ENCODE peak calls at places on chromosomes 4 and X, in nine cellular contexts. Z is heart right ventricle; G is tibial nerve; C is neural progenitor cell; Q is PC-9; L is GM23338; W is cardiac muscle cell; H is CD8-positive, alpha-beta T cell; R is endodermal cell. N is an unnamed sample.

GRCh38 chr4:80611366-80611765 is 275.8 kb downstream of the CFAP299 start:
- DNase-seq in L (no peak), W (no peak), C (no peak), H (no peak), Q (no peak), G (no peak), Z (no peak), R (no peak), N (no peak)

GRCh38 chr4:164383187-164384181 is 370.4 kb upstream of the SMIM31 start:
- DNase-seq in L (peak; percentile 78), Q (peak; percentile 8), G (peak; percentile 21), W (peak; percentile 71), R (peak; percentile 86), Z (peak; percentile 9), C (peak; percentile 86), H (no peak), N (peak; percentile 15)

GRCh38 chrX:39508300-39508692 is 589.5 kb downstream of the BCOR start:
- DNase-seq in L (no peak), C (no peak), G (no peak), W (no peak), R (no peak), H (no peak), Z (no peak), Q (no peak), N (no peak)

GRCh38 chrX:129647588-129648410 is 7.0 kb downstream of the APLN start:
- DNase-seq in Z (no peak), C (no peak), W (no peak), R (no peak), G (no peak), L (no peak), Q (no peak), H (peak; percentile 29), N (no peak)

GRCh38 chr4:156992943-156993342 is 21.3 kb upstream of the PDGFC start:
- DNase-seq in L (no peak), R (no peak), Z (no peak), H (no peak), Q (no peak), G (no peak), W (no peak), C (no peak), N (no peak)

GRCh38 chr4:134952775-134953174 is 751.2 kb upstream of the PABPC4L start:
- DNase-seq in C (no peak), W (no peak), Z (no peak), L (no peak), Q (no peak), R (no peak), H (no peak), G (no peak), N (no peak)

GRCh38 chr4:189121336-189121735 is 819.3 kb upstream of the FRG1 start:
- DNase-seq in L (no peak), R (no peak), Q (no peak), W (no peak), C (no peak), Z (no peak), G (no peak), H (no peak), N (no peak)

GRCh38 chrX:140050906-140051305 is 85.6 kb upstream of the CXorf66 start:
- DNase-seq in Z (no peak), W (peak; percentile 7), R (no peak), C (no peak), H (no peak), Q (no peak), L (peak; percentile 30), G (no peak), N (no peak)

GRCh38 chrX:43717161-43717560 is 61.1 kb downstream of the MAOA start:
- DNase-seq in Q (no peak), W (no peak), L (no peak), G (no peak), R (no peak), H (no peak), Z (no peak), C (no peak), N (no peak)

GRCh38 chrX:43718546-43718945 is 62.4 kb downstream of the MAOA start:
- DNase-seq in H (no peak), Z (no peak), W (no peak), C (no peak), R (no peak), Q (no peak), L (no peak), G (no peak), N (no peak)

GRCh38 chrX:43716696-43717095 is 60.6 kb downstream of the MAOA start:
- DNase-seq in H (no peak), R (no peak), Z (no peak), Q (no peak), C (no peak), G (no peak), L (no peak), W (no peak), N (no peak)

GRCh38 chrX:43718081-43718480 is 62.0 kb downstream of the MAOA start:
- DNase-seq in L (no peak), R (no peak), Q (no peak), W (no peak), Z (no peak), C (no peak), H (no peak), G (no peak), N (no peak)

DNA sequence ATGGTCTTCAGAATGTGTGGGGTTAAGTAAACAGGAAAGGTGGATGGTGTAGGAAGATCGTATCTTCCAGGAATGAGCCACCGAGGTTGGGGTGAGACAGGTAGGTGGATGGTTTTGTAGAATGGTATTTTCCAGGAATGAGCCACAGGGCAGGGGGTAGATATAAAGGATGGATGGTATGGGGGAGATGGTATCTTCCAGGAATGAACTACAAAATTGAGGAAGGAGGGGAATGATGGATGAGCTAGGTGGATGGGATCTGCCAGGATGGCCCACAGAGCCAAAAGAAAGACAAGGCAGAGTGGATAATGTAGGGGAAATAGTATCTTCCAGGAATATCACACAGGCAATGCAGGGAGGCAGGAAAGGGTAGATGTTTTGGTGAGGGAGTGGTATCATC is 60.0 kb downstream of the MAOA start:
- DNase-seq in Q (no peak), G (no peak), H (no peak), L (no peak), W (no peak), Z (no peak), R (no peak), C (no peak), N (no peak)
- H3K27ac ChIP-seq in Q (no peak overlapping the region), G (no peak overlapping the region), H (no peak overlapping the region), L (no peak overlapping the region), W (no peak overlapping the region), Z (no peak overlapping the region), R (no peak overlapping the region), C (no peak overlapping the region), N (no peak overlapping the region)

DNA sequence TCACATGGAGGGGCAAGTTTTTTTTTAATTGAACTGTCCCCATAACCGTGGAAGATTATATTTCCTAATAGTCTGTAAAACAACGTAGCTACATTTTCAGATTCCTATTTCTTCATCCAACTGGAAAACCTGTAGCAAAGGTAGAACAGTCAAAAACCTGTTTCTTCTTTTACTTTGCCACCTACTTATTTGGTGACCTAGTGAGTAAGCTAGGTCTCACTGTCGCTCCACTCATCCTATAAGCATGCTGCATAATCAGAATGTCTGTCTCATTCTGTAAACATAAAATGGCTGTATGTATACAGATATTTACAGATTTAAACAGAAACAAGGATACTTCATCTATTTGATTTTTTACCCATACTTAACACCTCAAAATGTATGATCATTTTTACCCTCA is 20.4 kb downstream of the MAML3 start:
- DNase-seq in Z (no peak), C (no peak), G (no peak), Q (no peak), L (no peak), R (no peak), H (no peak), W (no peak), N (no peak)
- H3K4me1 ChIP-seq in Z (peaks cover 24% of the 10 kb centered on the region), C (peaks cover 7% of the 10 kb centered on the region), G (peaks cover 20% of the 10 kb centered on the region), Q (peaks cover 92% of the 10 kb centered on the region), L (peaks cover 37% of the 10 kb centered on the region), R (no peaks in the 10 kb centered on the region), H (no peaks in the 10 kb centered on the region), W (peaks cover 24% of the 10 kb centered on the region), N (peaks cover 26% of the 10 kb centered on the region)

DNA sequence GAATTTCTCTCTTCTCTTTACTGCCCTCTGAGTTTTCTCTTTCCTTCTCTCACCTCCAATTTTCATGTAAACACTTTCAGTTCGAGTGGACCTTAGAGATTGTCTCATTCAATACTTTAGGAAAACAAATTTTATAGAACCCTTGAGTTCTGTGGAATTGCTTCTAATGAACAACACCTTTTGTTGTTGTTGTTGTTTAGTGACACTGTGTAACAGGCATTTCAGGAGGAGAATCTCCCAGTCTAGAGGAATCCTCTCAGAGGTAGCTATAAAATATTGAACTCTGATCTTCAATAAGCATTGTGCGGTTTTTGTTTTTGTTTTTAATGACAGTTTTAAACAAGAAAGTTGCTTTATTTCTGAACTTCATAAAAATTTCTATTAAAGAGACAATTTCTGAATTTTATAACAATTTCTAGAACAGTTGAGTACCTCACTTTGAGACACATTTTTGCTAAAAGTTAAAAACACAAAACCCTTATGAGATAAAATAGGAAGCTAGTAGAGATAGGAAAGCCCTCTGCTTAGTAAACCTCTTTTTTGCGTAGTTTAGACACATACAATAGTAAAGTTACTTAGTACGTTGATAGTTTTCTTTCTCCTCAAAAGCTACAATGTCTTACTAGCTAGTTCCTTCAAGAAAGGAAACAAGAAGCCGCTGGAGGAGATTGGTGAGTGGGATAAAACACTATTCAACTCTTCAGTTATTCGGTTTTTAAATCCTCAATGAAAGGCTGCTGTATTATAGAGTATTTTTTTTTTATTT is 38.8 kb downstream of the CLCN3 start:
- DNase-seq in L (no peak), G (no peak), C (peak; percentile 3), R (no peak), Q (no peak), W (no peak), H (no peak), Z (no peak), N (no peak)
- H3K27ac ChIP-seq in L (peak overlapping the region; percentile 93), G (peak overlapping the region; percentile 89), C (peak overlapping the region; percentile 82), R (peak overlapping the region; percentile 94), Q (peak overlapping the region; percentile 98), W (peak overlapping the region; percentile 93), H (peak overlapping the region; percentile 45), Z (peak overlapping the region; percentile 81), N (no peak overlapping the region)

GRCh38 chr4:10051536-10052135 is 30.3 kb upstream of the SLC2A9 start:
- DNase-seq in W (no peak), L (no peak), C (peak; percentile 20), R (no peak), Q (no peak), H (peak; percentile 13), Z (no peak), G (no peak), N (no peak)
- H3K4me1 ChIP-seq in W (peaks cover 7% of the 10 kb centered on the region), L (peaks cover 13% of the 10 kb centered on the region), C (peaks cover 33% of the 10 kb centered on the region), R (peaks cover 9% of the 10 kb centered on the region), Q (peaks cover 12% of the 10 kb centered on the region), H (peaks cover 5% of the 10 kb centered on the region), Z (peaks cover 32% of the 10 kb centered on the region), G (no peaks in the 10 kb centered on the region), N (no peaks in the 10 kb centered on the region)

DNA sequence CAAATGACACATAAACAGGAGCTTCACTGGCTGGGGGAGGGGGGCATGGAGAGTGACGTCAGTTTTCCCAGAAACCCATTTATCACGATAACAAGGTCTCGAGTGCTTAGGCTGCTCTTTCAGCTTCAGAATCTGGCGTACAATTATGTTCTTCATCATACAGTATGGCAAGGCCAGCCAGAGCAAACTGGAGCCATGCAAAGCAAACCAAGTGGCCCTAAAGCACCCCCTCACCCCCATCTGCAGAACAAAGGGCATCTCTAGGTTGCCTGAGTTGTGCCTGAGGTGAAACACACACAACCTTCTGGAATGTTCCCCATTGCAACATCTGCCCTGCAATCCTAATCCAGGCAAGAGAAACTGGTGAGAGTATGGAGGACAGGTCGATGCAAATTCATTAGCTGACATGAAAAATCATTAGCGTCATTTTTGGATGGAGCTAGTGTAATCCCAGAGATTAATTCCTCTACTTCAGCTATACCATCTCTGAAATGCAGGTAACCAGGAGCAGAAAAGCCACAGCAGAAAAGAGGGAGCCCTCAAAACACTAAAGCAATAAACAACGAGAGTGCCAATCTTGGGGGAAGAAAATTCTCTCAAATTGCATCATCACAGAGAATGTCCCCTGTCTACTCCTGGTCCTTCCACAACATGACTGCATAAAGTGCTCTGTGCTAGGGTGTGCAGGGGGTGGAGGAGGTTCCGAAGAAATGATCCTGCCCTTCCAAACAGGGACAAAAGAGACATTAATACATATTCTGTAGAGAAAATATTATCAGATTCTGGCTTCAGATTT is 1.8 kb downstream of the SEPTIN6 start:
- DNase-seq in Q (no peak), W (no peak), C (no peak), L (peak; percentile 29), R (no peak), H (peak; percentile 58), G (no peak), Z (no peak), N (no peak)
- H3K27ac ChIP-seq in Q (no peak overlapping the region), W (no peak overlapping the region), C (no peak overlapping the region), L (no peak overlapping the region), R (no peak overlapping the region), H (peak overlapping the region; percentile 82), G (no peak overlapping the region), Z (no peak overlapping the region), N (no peak overlapping the region)